ENCODE peak calls at places on chromosomes 3 and 15, in six cellular contexts. One of them, this sample, is unnamed.

GRCh38 chr3:169060037-169060436 is 603.5 kb downstream of the MECOM start:
- DNase-seq in heart left ventricle: no peak
- DNase-seq in endothelial cell of umbilical vein: no peak
- DNase-seq in neural progenitor cell: no peak
- DNase-seq in GM12865: no peak
- DNase-seq in CD8-positive, alpha-beta T cell: no peak
- DNase-seq in this sample: peak; percentile 16

GRCh38 chr15:48086582-48086981 is 34.2 kb upstream of the SLC24A5 start:
- DNase-seq in GM12865: no peak
- DNase-seq in CD8-positive, alpha-beta T cell: no peak
- DNase-seq in heart left ventricle: no peak
- DNase-seq in neural progenitor cell: no peak
- DNase-seq in endothelial cell of umbilical vein: no peak
- DNase-seq in this sample: no peak

GRCh38 chr3:135629696-135630408 is 335.7 kb upstream of the PPP2R3A start:
- DNase-seq in endothelial cell of umbilical vein: no peak
- DNase-seq in CD8-positive, alpha-beta T cell: no peak
- DNase-seq in GM12865: no peak
- DNase-seq in neural progenitor cell: peak; percentile 51
- DNase-seq in heart left ventricle: no peak
- DNase-seq in this sample: no peak

GRCh38 chr3:20924646-20925395 is 738.8 kb upstream of the SGO1 start:
- DNase-seq in GM12865: no peak
- DNase-seq in neural progenitor cell: no peak
- DNase-seq in endothelial cell of umbilical vein: no peak
- DNase-seq in CD8-positive, alpha-beta T cell: no peak
- DNase-seq in heart left ventricle: no peak
- DNase-seq in this sample: peak; percentile 16

GRCh38 chr15:27820232-27820631 is 278.9 kb downstream of the OCA2 start:
- DNase-seq in endothelial cell of umbilical vein: no peak
- DNase-seq in GM12865: no peak
- DNase-seq in CD8-positive, alpha-beta T cell: no peak
- DNase-seq in heart left ventricle: no peak
- DNase-seq in neural progenitor cell: no peak
- DNase-seq in this sample: peak; percentile 31

GRCh38 chr3:43369404-43370345 is 83.3 kb downstream of the SNRK start:
- DNase-seq in GM12865: no peak
- DNase-seq in neural progenitor cell: no peak
- DNase-seq in CD8-positive, alpha-beta T cell: no peak
- DNase-seq in endothelial cell of umbilical vein: no peak
- DNase-seq in heart left ventricle: no peak
- DNase-seq in this sample: no peak

GRCh38 chr3:15122398-15122797 is 23.4 kb upstream of the RBSN start:
- DNase-seq in GM12865: no peak
- DNase-seq in CD8-positive, alpha-beta T cell: no peak
- DNase-seq in heart left ventricle: no peak
- DNase-seq in neural progenitor cell: no peak
- DNase-seq in endothelial cell of umbilical vein: no peak
- DNase-seq in this sample: no peak

GRCh38 chr3:132435911-132436425 is 18.7 kb downstream of the DNAJC13 start:
- DNase-seq in endothelial cell of umbilical vein: peak; percentile 53
- DNase-seq in CD8-positive, alpha-beta T cell: no peak
- DNase-seq in heart left ventricle: no peak
- DNase-seq in GM12865: no peak
- DNase-seq in neural progenitor cell: no peak
- DNase-seq in this sample: no peak

GRCh38 chr15:29773816-29774215 is 48.5 kb downstream of the TJP1 start:
- DNase-seq in CD8-positive, alpha-beta T cell: no peak
- DNase-seq in heart left ventricle: no peak
- DNase-seq in GM12865: no peak
- DNase-seq in endothelial cell of umbilical vein: no peak
- DNase-seq in neural progenitor cell: no peak
- DNase-seq in this sample: no peak

GRCh38 chr15:70357453-70357852 is 259.7 kb upstream of the TLE3 start:
- DNase-seq in neural progenitor cell: no peak
- DNase-seq in GM12865: no peak
- DNase-seq in CD8-positive, alpha-beta T cell: no peak
- DNase-seq in heart left ventricle: peak; percentile 6
- DNase-seq in endothelial cell of umbilical vein: no peak
- DNase-seq in this sample: no peak

GRCh38 chr3:179971280-179971679 is 65.5 kb downstream of the PEX5L start:
- DNase-seq in endothelial cell of umbilical vein: no peak
- DNase-seq in CD8-positive, alpha-beta T cell: no peak
- DNase-seq in neural progenitor cell: no peak
- DNase-seq in heart left ventricle: no peak
- DNase-seq in GM12865: no peak
- DNase-seq in this sample: peak; percentile 81

GRCh38 chr3:144403040-144403457 is 431.4 kb downstream of the DIPK2A start:
- DNase-seq in neural progenitor cell: no peak
- DNase-seq in CD8-positive, alpha-beta T cell: no peak
- DNase-seq in endothelial cell of umbilical vein: no peak
- DNase-seq in GM12865: no peak
- DNase-seq in heart left ventricle: no peak
- DNase-seq in this sample: peak; percentile 36

GRCh38 chr15:58924326-58924725 is 9.2 kb downstream of the SLTM start:
- DNase-seq in neural progenitor cell: no peak
- DNase-seq in GM12865: no peak
- DNase-seq in endothelial cell of umbilical vein: no peak
- DNase-seq in CD8-positive, alpha-beta T cell: no peak
- DNase-seq in heart left ventricle: no peak
- DNase-seq in this sample: peak; percentile 5

GRCh38 chr15:68205949-68206539 is 912 bp upstream of the CALML4 start:
- DNase-seq in GM12865: no peak
- DNase-seq in CD8-positive, alpha-beta T cell: no peak
- DNase-seq in neural progenitor cell: no peak
- DNase-seq in heart left ventricle: peak; percentile 81
- DNase-seq in endothelial cell of umbilical vein: peak; percentile 24
- DNase-seq in this sample: peak; percentile 23

GRCh38 chr3:187987162-187987561 is 166.8 kb upstream of the LPP start:
- DNase-seq in endothelial cell of umbilical vein: no peak
- DNase-seq in GM12865: no peak
- DNase-seq in neural progenitor cell: no peak
- DNase-seq in heart left ventricle: no peak
- DNase-seq in CD8-positive, alpha-beta T cell: no peak
- DNase-seq in this sample: no peak

GRCh38 chr3:122679467-122680291 is 960 bp upstream of the PARP14 start:
- DNase-seq in neural progenitor cell: peak; percentile 28
- DNase-seq in heart left ventricle: peak; percentile 40
- DNase-seq in GM12865: peak; percentile 43
- DNase-seq in CD8-positive, alpha-beta T cell: no peak
- DNase-seq in endothelial cell of umbilical vein: peak; percentile 50
- DNase-seq in this sample: no peak

GRCh38 chr3:53496984-53497383 is 2.6 kb downstream of the CACNA1D start:
- DNase-seq in endothelial cell of umbilical vein: no peak
- DNase-seq in CD8-positive, alpha-beta T cell: no peak
- DNase-seq in heart left ventricle: no peak
- DNase-seq in GM12865: no peak
- DNase-seq in neural progenitor cell: no peak
- DNase-seq in this sample: no peak

GRCh38 chr15:38991126-38991525 is 426.5 kb upstream of the RASGRP1 start:
- DNase-seq in heart left ventricle: no peak
- DNase-seq in neural progenitor cell: peak; percentile 58
- DNase-seq in CD8-positive, alpha-beta T cell: no peak
- DNase-seq in endothelial cell of umbilical vein: peak; percentile 83
- DNase-seq in GM12865: no peak
- DNase-seq in this sample: peak; percentile 50

GRCh38 chr3:193831495-193832455 is 238.8 kb downstream of the OPA1 start:
- DNase-seq in neural progenitor cell: no peak
- DNase-seq in endothelial cell of umbilical vein: no peak
- DNase-seq in CD8-positive, alpha-beta T cell: no peak
- DNase-seq in GM12865: peak; percentile 70
- DNase-seq in heart left ventricle: no peak
- DNase-seq in this sample: peak; percentile 50

GRCh38 chr3:117439812-117440211 is 730.2 kb downstream of the TUSC7 start:
- DNase-seq in heart left ventricle: no peak
- DNase-seq in GM12865: no peak
- DNase-seq in neural progenitor cell: peak; percentile 60
- DNase-seq in endothelial cell of umbilical vein: no peak
- DNase-seq in CD8-positive, alpha-beta T cell: no peak
- DNase-seq in this sample: peak; percentile 54

GRCh38 chr3:48399387-48400172 is 27.6 kb downstream of the FBXW12 start:
- DNase-seq in CD8-positive, alpha-beta T cell: no peak
- DNase-seq in heart left ventricle: no peak
- DNase-seq in endothelial cell of umbilical vein: no peak
- DNase-seq in neural progenitor cell: no peak
- DNase-seq in GM12865: no peak
- DNase-seq in this sample: peak; percentile 73

GRCh38 chr15:78075490-78076230 is 1.9 kb downstream of the TBC1D2B start:
- DNase-seq in neural progenitor cell: peak; percentile 65
- DNase-seq in endothelial cell of umbilical vein: peak; percentile 87
- DNase-seq in heart left ventricle: peak; percentile 42
- DNase-seq in CD8-positive, alpha-beta T cell: no peak
- DNase-seq in GM12865: no peak
- DNase-seq in this sample: peak; percentile 79

GRCh38 chr3:27883266-27883665 is 161.1 kb upstream of the EOMES start:
- DNase-seq in endothelial cell of umbilical vein: no peak
- DNase-seq in heart left ventricle: no peak
- DNase-seq in CD8-positive, alpha-beta T cell: no peak
- DNase-seq in neural progenitor cell: peak; percentile 47
- DNase-seq in GM12865: no peak
- DNase-seq in this sample: no peak

GRCh38 chr15:66622677-66623076 is 56.9 kb upstream of the LCTL start:
- DNase-seq in heart left ventricle: no peak
- DNase-seq in endothelial cell of umbilical vein: no peak
- DNase-seq in GM12865: no peak
- DNase-seq in CD8-positive, alpha-beta T cell: no peak
- DNase-seq in neural progenitor cell: peak; percentile 38
- DNase-seq in this sample: no peak

GRCh38 chr3:12948891-12949711 is 107.7 kb upstream of the RPL32 start:
- DNase-seq in heart left ventricle: no peak
- DNase-seq in CD8-positive, alpha-beta T cell: no peak
- DNase-seq in GM12865: peak; percentile 60
- DNase-seq in endothelial cell of umbilical vein: peak; percentile 45
- DNase-seq in neural progenitor cell: no peak
- DNase-seq in this sample: peak; percentile 73

GRCh38 chr3:12946134-12946533 is 104.8 kb upstream of the RPL32 start:
- DNase-seq in heart left ventricle: no peak
- DNase-seq in CD8-positive, alpha-beta T cell: no peak
- DNase-seq in GM12865: no peak
- DNase-seq in endothelial cell of umbilical vein: no peak
- DNase-seq in neural progenitor cell: no peak
- DNase-seq in this sample: no peak

GRCh38 chr3:12948371-12948770 is 107.0 kb upstream of the RPL32 start:
- DNase-seq in neural progenitor cell: no peak
- DNase-seq in heart left ventricle: no peak
- DNase-seq in GM12865: no peak
- DNase-seq in CD8-positive, alpha-beta T cell: no peak
- DNase-seq in endothelial cell of umbilical vein: no peak
- DNase-seq in this sample: peak; percentile 74

GRCh38 chr3:12946661-12947316 is 105.4 kb upstream of the RPL32 start:
- DNase-seq in CD8-positive, alpha-beta T cell: no peak
- DNase-seq in GM12865: no peak
- DNase-seq in neural progenitor cell: no peak
- DNase-seq in heart left ventricle: no peak
- DNase-seq in endothelial cell of umbilical vein: no peak
- DNase-seq in this sample: peak; percentile 93

GRCh38 chr3:12947504-12948369 is 106.4 kb upstream of the RPL32 start:
- DNase-seq in neural progenitor cell: no peak
- DNase-seq in heart left ventricle: peak; percentile 75
- DNase-seq in endothelial cell of umbilical vein: peak; percentile 24
- DNase-seq in GM12865: no peak
- DNase-seq in CD8-positive, alpha-beta T cell: no peak
- DNase-seq in this sample: peak; percentile 86
- TF ChIP-seq CTCF in neural progenitor cell: peak; percentile 18
- TF ChIP-seq CTCF in heart left ventricle: no peak
- TF ChIP-seq CTCF in endothelial cell of umbilical vein: no peak
- TF ChIP-seq CTCF in GM12865: peak; percentile 4
- TF ChIP-seq CTCF in CD8-positive, alpha-beta T cell: no peak
- TF ChIP-seq CTCF in this sample: peak; percentile 7

GRCh38 chr15:76165951-76166350 is 106.2 kb downstream of the TMEM266 start:
- DNase-seq in heart left ventricle: no peak
- DNase-seq in CD8-positive, alpha-beta T cell: no peak
- DNase-seq in GM12865: no peak
- DNase-seq in neural progenitor cell: no peak
- DNase-seq in endothelial cell of umbilical vein: no peak
- DNase-seq in this sample: no peak

GRCh38 chr15:76169013-76169412 is 109.2 kb downstream of the TMEM266 start:
- DNase-seq in heart left ventricle: no peak
- DNase-seq in GM12865: peak; percentile 40
- DNase-seq in CD8-positive, alpha-beta T cell: no peak
- DNase-seq in neural progenitor cell: no peak
- DNase-seq in endothelial cell of umbilical vein: no peak
- DNase-seq in this sample: peak; percentile 37

GRCh38 chr15:76169792-76170425 is 110.1 kb downstream of the TMEM266 start:
- DNase-seq in GM12865: no peak
- DNase-seq in heart left ventricle: no peak
- DNase-seq in endothelial cell of umbilical vein: no peak
- DNase-seq in CD8-positive, alpha-beta T cell: no peak
- DNase-seq in neural progenitor cell: no peak
- DNase-seq in this sample: no peak

GRCh38 chr15:76170426-76170800 is 110.6 kb downstream of the TMEM266 start:
- DNase-seq in CD8-positive, alpha-beta T cell: no peak
- DNase-seq in endothelial cell of umbilical vein: no peak
- DNase-seq in neural progenitor cell: no peak
- DNase-seq in GM12865: no peak
- DNase-seq in heart left ventricle: no peak
- DNase-seq in this sample: no peak

GRCh38 chr15:76168237-76168984 is 108.6 kb downstream of the TMEM266 start:
- DNase-seq in neural progenitor cell: no peak
- DNase-seq in GM12865: no peak
- DNase-seq in heart left ventricle: no peak
- DNase-seq in endothelial cell of umbilical vein: no peak
- DNase-seq in CD8-positive, alpha-beta T cell: no peak
- DNase-seq in this sample: no peak
- TF ChIP-seq CTCF in neural progenitor cell: no peak
- TF ChIP-seq CTCF in GM12865: no peak
- TF ChIP-seq CTCF in heart left ventricle: no peak
- TF ChIP-seq CTCF in endothelial cell of umbilical vein: no peak
- TF ChIP-seq CTCF in CD8-positive, alpha-beta T cell: no peak
- TF ChIP-seq CTCF in this sample: no peak

DNA sequence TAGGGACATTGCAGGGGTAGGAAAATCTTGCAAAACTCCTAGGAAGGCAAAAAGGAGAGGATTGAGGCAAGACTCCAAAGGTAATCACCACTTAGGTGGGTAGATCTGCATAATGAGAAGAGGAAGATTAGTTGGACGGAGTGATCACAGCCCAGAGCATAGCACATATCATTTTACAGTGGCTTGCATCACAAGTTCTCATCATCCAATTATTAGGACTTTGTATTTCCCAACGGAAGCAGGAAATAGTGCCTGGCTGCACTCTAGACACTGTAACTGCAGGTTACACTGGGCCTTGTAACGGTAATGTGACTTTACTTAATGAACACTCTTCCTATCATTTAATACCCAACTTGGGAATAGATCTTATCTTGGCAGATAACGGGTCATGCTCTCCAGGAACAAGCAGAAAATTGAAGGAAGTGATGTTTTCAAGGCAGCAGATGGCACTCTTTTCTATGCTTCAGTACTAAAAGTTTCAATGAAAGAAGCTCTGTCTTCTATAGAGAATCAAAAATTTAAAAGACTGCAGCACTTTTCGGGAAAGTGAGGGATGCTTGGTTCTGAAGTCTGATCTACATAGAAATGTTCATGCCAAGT is 101.9 kb upstream of the KCNMB2 start:
- DNase-seq in GM12865: peak; percentile 34
- DNase-seq in endothelial cell of umbilical vein: peak; percentile 22
- DNase-seq in heart left ventricle: no peak
- DNase-seq in neural progenitor cell: no peak
- DNase-seq in CD8-positive, alpha-beta T cell: no peak
- DNase-seq in this sample: peak; percentile 11
- TF ChIP-seq CTCF in GM12865: peak; percentile 30
- TF ChIP-seq CTCF in endothelial cell of umbilical vein: no peak
- TF ChIP-seq CTCF in heart left ventricle: peak; percentile 47
- TF ChIP-seq CTCF in neural progenitor cell: peak; percentile 46
- TF ChIP-seq CTCF in CD8-positive, alpha-beta T cell: no peak
- TF ChIP-seq CTCF in this sample: peak; percentile 33

GRCh38 chr3:109696932-109697331 is 359.6 kb upstream of the DPPA4 start:
- DNase-seq in neural progenitor cell: no peak
- DNase-seq in endothelial cell of umbilical vein: no peak
- DNase-seq in heart left ventricle: no peak
- DNase-seq in GM12865: no peak
- DNase-seq in CD8-positive, alpha-beta T cell: no peak
- DNase-seq in this sample: no peak
- TF ChIP-seq CTCF in neural progenitor cell: no peak
- TF ChIP-seq CTCF in endothelial cell of umbilical vein: no peak
- TF ChIP-seq CTCF in heart left ventricle: no peak
- TF ChIP-seq CTCF in GM12865: no peak
- TF ChIP-seq CTCF in CD8-positive, alpha-beta T cell: no peak
- TF ChIP-seq CTCF in this sample: peak; percentile 8